ENCODE peak calls at places on chromosomes 13 and 19, in seven cellular contexts. T, V, F, K, C, D and B are unnamed samples.

GRCh38 chr13:26914624-26915023 is 154.0 kb upstream of the GPR12 start:
- DNase-seq in T (no peak), V (no peak), F (no peak), K (no peak), C (no peak), D (no peak), B (peak)

GRCh38 chr13:20206836-20207235 is 14.1 kb upstream of the GJB2 start:
- DNase-seq in T (no peak), V (no peak), F (no peak), K (no peak), C (no peak), D (no peak), B (no peak)

GRCh38 chr19:15201374-15202023 is 704 bp upstream of the NOTCH3 start:
- DNase-seq in T (no peak), V (no peak), F (no peak), K (no peak), C (no peak), D (no peak), B (no peak)

GRCh38 chr13:44158741-44159632 is 214.6 kb upstream of the SERP2 start:
- DNase-seq in T (no peak), V (peak), F (no peak), K (no peak), C (no peak), D (no peak), B (no peak)

GRCh38 chr13:23642110-23642509 is 71.9 kb downstream of the TNFRSF19 start:
- DNase-seq in T (no peak), V (no peak), F (no peak), K (no peak), C (no peak), D (no peak), B (no peak)

GRCh38 chr19:14061081-14061749 is 661 bp downstream of the PALM3 start:
- DNase-seq in T (no peak), V (no peak), F (no peak), K (no peak), C (no peak), D (no peak), B (no peak)

GRCh38 chr13:28120317-28120716 is 18.0 kb upstream of the PAN3 start:
- DNase-seq in T (no peak), V (no peak), F (no peak), K (no peak), C (no peak), D (no peak), B (no peak)

GRCh38 chr19:13987101-13987890 is 18.8 kb downstream of the RFX1 start:
- DNase-seq in T (no peak), V (no peak), F (no peak), K (no peak), C (no peak), D (no peak), B (no peak)

GRCh38 chr13:24304620-24305019 is 4.8 kb upstream of the C1QTNF9 start:
- DNase-seq in T (no peak), V (no peak), F (peak), K (no peak), C (no peak), D (no peak), B (no peak)

GRCh38 chr13:93714171-93714570 is 487.6 kb downstream of the GPC6 start:
- DNase-seq in T (no peak), V (no peak), F (no peak), K (no peak), C (peak), D (no peak), B (no peak)

GRCh38 chr13:45784755-45785675 is 66.5 kb downstream of the SIAH3 start:
- DNase-seq in T (no peak), V (no peak), F (no peak), K (no peak), C (no peak), D (no peak), B (peak)

GRCh38 chr19:17021793-17022590 is 4.6 kb downstream of the CPAMD8 start:
- DNase-seq in T (no peak), V (no peak), F (no peak), K (no peak), C (peak), D (no peak), B (peak)

GRCh38 chr13:71320452-71320851 is 546.6 kb downstream of the DACH1 start:
- DNase-seq in T (peak), V (no peak), F (no peak), K (no peak), C (peak), D (peak), B (no peak)

GRCh38 chr13:37870895-37871550 is 1.5 kb upstream of the TRPC4 start:
- DNase-seq in T (peak), V (no peak), F (no peak), K (no peak), C (peak), D (peak), B (peak)

GRCh38 chr13:107251321-107251720 is 683.4 kb upstream of the ARGLU1 start:
- DNase-seq in T (no peak), V (no peak), F (no peak), K (no peak), C (no peak), D (no peak), B (no peak)

GRCh38 chr19:16337809-16338469 is 13.3 kb downstream of the KLF2 start:
- DNase-seq in T (no peak), V (no peak), F (no peak), K (no peak), C (no peak), D (no peak), B (no peak)

GRCh38 chr19:7470540-7471305 is 18.1 kb downstream of the PEX11G start:
- DNase-seq in T (no peak), V (no peak), F (no peak), K (no peak), C (no peak), D (no peak), B (no peak)

GRCh38 chr19:1128111-1128510 is 24.3 kb downstream of the GPX4 start:
- DNase-seq in T (no peak), V (no peak), F (no peak), K (no peak), C (no peak), D (no peak), B (peak)

GRCh38 chr13:89660752-89661151 is 1686.7 kb upstream of the MIR17HG start:
- DNase-seq in T (no peak), V (no peak), F (no peak), K (no peak), C (peak), D (no peak), B (peak)

GRCh38 chr19:47663435-47663910 is 49.7 kb upstream of the EHD2 start:
- DNase-seq in T (no peak), V (no peak), F (no peak), K (no peak), C (peak), D (no peak), B (peak)

GRCh38 chr19:47658431-47659383 is 49.8 kb downstream of the BICRA start:
- DNase-seq in T (no peak), V (no peak), F (no peak), K (no peak), C (no peak), D (no peak), B (no peak)

GRCh38 chr19:47660435-47660832 is 51.5 kb downstream of the BICRA start:
- DNase-seq in T (no peak), V (no peak), F (no peak), K (no peak), C (peak), D (no peak), B (peak)

GRCh38 chr19:47661571-47661970 is 51.7 kb upstream of the EHD2 start:
- DNase-seq in T (no peak), V (no peak), F (no peak), K (no peak), C (no peak), D (no peak), B (no peak)

GRCh38 chr19:47661161-47661560 is 52.1 kb upstream of the EHD2 start:
- DNase-seq in T (no peak), V (no peak), F (peak), K (no peak), C (no peak), D (no peak), B (no peak)
- H3K27ac ChIP-seq in T (no peak), V (no peak), F (peak), K (peak), C (peak), D (no peak), B (peak)

GRCh38 chr13:67330149-67330548 is 100.0 kb upstream of the PCDH9 start:
- DNase-seq in T (no peak), V (no peak), F (no peak), K (no peak), C (no peak), D (no peak), B (no peak)
- TF ChIP-seq CTCF in T (no peak), V (no peak), F (no peak), K (no peak), C (no peak), D (no peak), B (no peak)

DNA sequence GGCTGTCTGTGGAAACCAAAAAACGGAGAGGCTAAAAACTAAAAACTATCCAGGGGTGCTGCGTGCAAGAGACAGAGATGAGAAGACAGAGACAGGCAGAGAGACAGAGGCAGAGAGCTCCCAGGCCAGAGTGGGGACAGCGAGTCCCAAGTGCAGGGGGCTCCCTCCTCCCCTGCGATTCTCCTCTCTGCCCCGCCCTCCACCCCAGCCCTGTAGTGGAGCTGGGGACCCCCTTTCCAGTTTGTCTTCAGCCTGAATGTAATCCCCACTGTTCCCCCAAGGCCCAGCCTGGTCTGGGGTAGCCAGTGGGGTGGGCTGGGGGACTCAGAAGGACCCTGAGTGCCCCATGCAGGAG is 2.0 kb downstream of the NFIC start:
- DNase-seq in T (no peak), V (no peak), F (no peak), K (no peak), C (no peak), D (no peak), B (no peak)
- H3K27ac ChIP-seq in T (no peak), V (peak), F (peak), K (peak), C (peak), D (no peak), B (peak)

GRCh38 chr19:6126335-6126974 is 9.0 kb upstream of the ACSBG2 start:
- DNase-seq in T (peak), V (no peak), F (no peak), K (no peak), C (peak), D (peak), B (peak)

GRCh38 chr19:6127716-6128335 is 7.6 kb upstream of the ACSBG2 start:
- DNase-seq in T (no peak), V (no peak), F (no peak), K (no peak), C (no peak), D (no peak), B (no peak)

GRCh38 chr19:6125571-6125989 is 9.9 kb upstream of the ACSBG2 start:
- DNase-seq in T (peak), V (no peak), F (peak), K (peak), C (peak), D (peak), B (peak)
- TF ChIP-seq CTCF in T (peak), V (peak), F (peak), K (peak), C (peak), D (peak), B (peak)

GRCh38 chr19:3970808-3971598 is at the start of gene DAPK3:
- DNase-seq in T (peak), V (peak), F (peak), K (peak), C (peak), D (peak), B (peak)
- H3K27ac ChIP-seq in T (peak), V (peak), F (peak), K (peak), C (peak), D (peak), B (peak)